ENCODE peak calls at places on chromosomes 16 and 17, in ten cellular contexts. D is HT-29; X is lung microvascular endothelial cell; P is NCI-H345; M is skeletal muscle cell; A is activated naive CD4-positive, alpha-beta T cell treated with Interleukin-2 at 50 U/mL for 16 hours; G is NCI-H774; E is NCI-H510A treated with DMSO at 0.1 percent for 48 hours; H is NCI-H1105; T is H4. Y is an unnamed sample.

GRCh38 chr17:57369509-57369945 is 113.2 kb downstream of the MSI2 start:
- DNase-seq in M (no peak), D (no peak), A (no peak), G (no peak), H (no peak), P (no peak), T (no peak), X (no peak), E (no peak), Y (no peak)

GRCh38 chr16:68951991-68952877 is 108.9 kb downstream of the TANGO6 start:
- DNase-seq in P (no peak), M (no peak), X (no peak), H (no peak), E (no peak), D (no peak), T (no peak), G (no peak), A (no peak), Y (no peak)

GRCh38 chr16:88527186-88527936 is 42.8 kb upstream of the ZC3H18 start:
- DNase-seq in H (peak), G (no peak), A (peak), P (no peak), D (peak), T (no peak), E (no peak), X (peak), M (no peak), Y (peak)

GRCh38 chr17:21034350-21035235 is 8.2 kb downstream of the USP22 start:
- DNase-seq in G (no peak), X (no peak), D (no peak), M (no peak), H (no peak), P (no peak), T (no peak), E (no peak), A (peak), Y (no peak)

GRCh38 chr17:29616300-29617048 is 6.2 kb downstream of the CORO6 start:
- DNase-seq in P (peak), D (peak), T (no peak), A (no peak), G (no peak), E (no peak), H (no peak), M (no peak), X (no peak), Y (no peak)

GRCh38 chr16:16183562-16183961 is 39.7 kb downstream of the ABCC6 start:
- DNase-seq in P (no peak), A (no peak), D (no peak), M (no peak), X (no peak), T (no peak), G (no peak), H (no peak), E (no peak), Y (no peak)

GRCh38 chr17:44599298-44600175 is 42.3 kb downstream of the FZD2 start:
- DNase-seq in M (peak), E (no peak), G (no peak), X (no peak), H (no peak), P (peak), T (peak), D (no peak), A (no peak), Y (no peak)

GRCh38 chr16:55809851-55810250 is 23.0 kb downstream of the CES1 start:
- DNase-seq in G (no peak), A (no peak), P (no peak), M (no peak), H (no peak), E (no peak), X (no peak), D (no peak), T (no peak), Y (no peak)

GRCh38 chr16:17173134-17173729 is 297.5 kb downstream of the XYLT1 start:
- DNase-seq in G (no peak), H (no peak), A (no peak), D (no peak), M (peak), P (no peak), T (peak), X (no peak), E (no peak), Y (no peak)

GRCh38 chr16:14527411-14528044 is 102.5 kb downstream of the PARN start:
- DNase-seq in M (peak), X (no peak), D (no peak), H (no peak), P (no peak), T (no peak), E (no peak), A (no peak), G (no peak), Y (no peak)

GRCh38 chr17:82019905-82020873 is 2.5 kb downstream of the CENPX start:
- DNase-seq in M (no peak), D (peak), E (peak), G (peak), P (peak), A (peak), X (peak), T (no peak), H (peak), Y (peak)

GRCh38 chr16:20753727-20754126 is 10.1 kb upstream of the ACSM3 start:
- DNase-seq in P (no peak), G (no peak), A (no peak), D (no peak), E (no peak), M (no peak), H (no peak), X (no peak), T (no peak), Y (no peak)

Y was measured in NCI-H146.